ENCODE peak calls at places on chromosomes 1 and 21, in five cellular contexts. X is CD4-positive, alpha-beta T cell; F is DMS79 treated with DMSO at 0.1 percent for 48 hours; H is iPS-NIHi11; R is spleen. I is an unnamed sample.

GRCh38 chr1:21436488-21437340 is 3.2 kb upstream of the NBPF3 start:
- DNase-seq in F (no peak), X (no peak), H (peak), R (no peak), I (no peak)

GRCh38 chr1:944341-945325 is 14.4 kb downstream of the NOC2L start:
- DNase-seq in X (no peak), H (no peak), F (no peak), R (no peak), I (no peak)

GRCh38 chr1:171455967-171456366 is 29.4 kb upstream of the PRRC2C start:
- DNase-seq in F (no peak), X (no peak), H (no peak), R (no peak), I (no peak)

GRCh38 chr1:98103617-98104284 is 182.9 kb upstream of the DPYD start:
- DNase-seq in R (no peak), F (no peak), H (no peak), X (no peak), I (no peak)

GRCh38 chr1:201268604-201269151 is 14.6 kb upstream of the PKP1 start:
- DNase-seq in F (no peak), H (no peak), X (no peak), R (peak), I (peak)

GRCh38 chr1:117794073-117794472 is 135.3 kb downstream of the GDAP2 start:
- DNase-seq in X (no peak), F (no peak), H (no peak), R (no peak), I (no peak)

GRCh38 chr21:43639470-43640178 is 19.7 kb downstream of the HSF2BP start:
- DNase-seq in X (no peak), R (no peak), F (no peak), H (no peak), I (no peak)

GRCh38 chr1:23100074-23100748 is 68.4 kb downstream of the LUZP1 start:
- DNase-seq in F (no peak), X (no peak), R (no peak), H (peak), I (no peak)

GRCh38 chr1:108585343-108585742 is 25.4 kb downstream of the EEIG2 start:
- DNase-seq in F (no peak), X (no peak), R (no peak), H (no peak), I (no peak)

GRCh38 chr1:109083923-109084322 is 6.6 kb upstream of the TMEM167B start:
- DNase-seq in F (no peak), R (no peak), X (no peak), H (no peak), I (no peak)

GRCh38 chr1:109312978-109313775 is 6.4 kb upstream of the MYBPHL start:
- DNase-seq in X (no peak), R (no peak), H (no peak), F (no peak), I (peak)